ENCODE peak calls at places on chromosomes 6 and 20, in ten cellular contexts. H is endothelial cell of umbilical vein, Z is GM12864, U is neuronal stem cell, M is AG09309, W is left lung, V is BJ, F is lung, R is mammary epithelial cell, J is A549. N is an unnamed sample.

GRCh38 chr6:138107752-138108592 is 753 bp upstream of the PERP start:
- DNase-seq in U (no peak), Z (no peak), V (no peak), H (no peak), F (no peak), J (peak), R (peak), W (peak), M (no peak), N (no peak)

GRCh38 chr6:143575440-143575839 is 63.9 kb upstream of the FUCA2 start:
- DNase-seq in H (peak), J (peak), W (no peak), M (peak), Z (peak), V (no peak), F (peak), U (peak), R (peak), N (peak)

GRCh38 chr20:20150241-20150640 is 97.9 kb downstream of the CFAP61 start:
- DNase-seq in U (no peak), J (no peak), H (no peak), R (no peak), W (no peak), F (no peak), M (no peak), V (no peak), Z (no peak), N (no peak)

GRCh38 chr6:6148192-6148815 is 141.6 kb upstream of the NRN1 start:
- DNase-seq in R (no peak), U (no peak), M (no peak), H (no peak), Z (no peak), W (no peak), F (no peak), J (no peak), V (no peak), N (no peak)

GRCh38 chr6:148223424-148223842 is 119.2 kb upstream of the SASH1 start:
- DNase-seq in R (peak), W (no peak), Z (no peak), V (peak), F (no peak), J (no peak), M (no peak), U (no peak), H (peak), N (no peak)

GRCh38 chr6:99350573-99350972 is 1.1 kb upstream of the FAXC start:
- DNase-seq in Z (no peak), M (no peak), V (no peak), U (no peak), H (no peak), F (no peak), R (no peak), W (no peak), J (peak), N (no peak)

GRCh38 chr6:124870611-124871201 is 91.5 kb upstream of the RNF217 start:
- DNase-seq in R (peak), F (no peak), U (no peak), V (no peak), M (no peak), Z (no peak), W (no peak), H (peak), J (peak), N (no peak)

GRCh38 chr20:44403194-44404112 is 48.0 kb downstream of the HNF4A start:
- DNase-seq in J (no peak), W (no peak), R (no peak), F (no peak), M (no peak), V (no peak), Z (no peak), H (no peak), U (no peak), N (no peak)

GRCh38 chr6:136178749-136179148 is 71.4 kb downstream of the MTFR2 start:
- DNase-seq in Z (no peak), M (no peak), W (no peak), H (no peak), F (no peak), R (no peak), U (no peak), V (no peak), J (no peak), N (no peak)

GRCh38 chr6:28982476-28983266 is 22.4 kb downstream of the ZNF311 start:
- DNase-seq in Z (no peak), U (peak), M (no peak), W (no peak), F (no peak), J (peak), H (no peak), V (no peak), R (peak), N (no peak)

GRCh38 chr20:11041396-11041795 is 367.6 kb upstream of the JAG1 start:
- DNase-seq in F (no peak), R (peak), Z (no peak), W (no peak), U (no peak), M (no peak), V (no peak), J (no peak), H (no peak), N (no peak)

GRCh38 chr6:73542882-73543281 is 22.1 kb upstream of the EEF1A1 start:
- DNase-seq in V (no peak), M (no peak), R (no peak), J (no peak), W (no peak), H (no peak), Z (no peak), F (no peak), U (no peak), N (no peak)

GRCh38 chr20:38840894-38841470 is 35.5 kb downstream of the PPP1R16B start:
- DNase-seq in F (no peak), R (no peak), J (no peak), U (no peak), V (no peak), M (no peak), Z (no peak), W (no peak), H (no peak), N (no peak)

GRCh38 chr6:21227486-21227885 is 366.1 kb upstream of the SOX4 start:
- DNase-seq in U (no peak), J (no peak), F (no peak), V (no peak), W (no peak), R (peak), H (no peak), Z (no peak), M (no peak), N (no peak)

GRCh38 chr6:24497254-24497989 is 2.7 kb downstream of the ALDH5A1 start:
- DNase-seq in F (no peak), R (no peak), J (peak), M (no peak), W (no peak), Z (no peak), U (no peak), H (no peak), V (no peak), N (no peak)

GRCh38 chr6:151391471-151392428 is at the start of gene ZBTB2:
- DNase-seq in H (peak), U (peak), R (peak), W (peak), Z (no peak), F (peak), M (no peak), J (peak), V (peak), N (no peak)

GRCh38 chr6:46175976-46176375 is 5.2 kb upstream of the ENPP5 start:
- DNase-seq in W (no peak), M (no peak), J (no peak), H (no peak), Z (no peak), V (no peak), F (no peak), U (no peak), R (no peak), N (no peak)

GRCh38 chr20:33133616-33133941 is 34.4 kb upstream of the BPIFA2 start:
- DNase-seq in M (no peak), Z (no peak), R (no peak), J (no peak), U (no peak), F (no peak), H (no peak), V (no peak), W (no peak), N (no peak)

GRCh38 chr6:108619431-108620197 is 58.9 kb downstream of the FOXO3 start:
- DNase-seq in R (peak), F (no peak), M (no peak), W (no peak), U (no peak), V (no peak), H (peak), Z (no peak), J (no peak), N (no peak)

DNA sequence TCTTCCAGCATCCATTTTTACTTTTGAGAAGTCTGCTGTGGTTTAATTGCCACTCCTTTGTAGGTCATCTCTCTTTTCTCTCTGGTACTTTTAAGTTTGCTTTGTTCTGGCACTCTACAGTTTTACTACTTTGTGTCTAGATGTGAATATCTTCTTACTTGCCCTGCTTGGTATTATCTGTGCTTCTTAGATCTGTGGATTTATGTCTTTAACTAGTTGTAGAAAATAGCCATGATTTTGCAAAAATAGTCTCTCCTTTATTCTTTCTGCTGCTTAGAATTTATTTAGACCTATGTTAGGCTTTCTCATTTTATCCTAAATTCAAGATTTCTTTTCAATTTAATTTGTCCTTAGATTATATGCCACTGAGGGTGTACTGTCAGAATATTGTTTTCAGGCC is 5.2 kb upstream of the MAK start:
- DNase-seq in V (no peak), J (no peak), U (no peak), R (no peak), W (no peak), Z (no peak), H (no peak), M (no peak), F (no peak), N (no peak)
- H3K4me3 ChIP-seq in V (no peak), J (no peak), U (no peak), R (no peak), W (no peak), Z (no peak), H (no peak), M (no peak), F (no peak), N (no peak)

DNA sequence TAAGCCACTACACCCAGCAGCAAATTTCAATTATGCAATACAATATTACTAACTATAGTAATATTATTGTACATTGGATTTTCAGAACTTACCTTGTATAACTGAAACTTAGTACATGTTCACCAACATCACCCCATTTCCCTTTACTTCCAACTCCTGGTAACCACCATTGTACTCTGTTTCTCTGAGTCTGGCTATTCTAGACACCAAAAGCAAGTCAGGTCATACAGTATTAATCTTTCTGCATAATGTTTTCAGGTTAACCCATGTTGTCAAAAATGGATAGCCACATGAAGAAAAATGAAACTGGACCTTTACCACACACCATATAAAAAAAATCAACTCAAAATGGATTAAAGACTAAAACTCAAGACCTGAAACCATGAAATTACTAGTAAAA is 558.2 kb downstream of the MMUT start:
- DNase-seq in J (no peak), V (no peak), F (no peak), Z (no peak), U (no peak), W (no peak), H (no peak), R (no peak), M (no peak), N (no peak)
- H3K4me3 ChIP-seq in J (no peak), V (no peak), F (no peak), Z (no peak), U (no peak), W (no peak), H (no peak), R (no peak), M (no peak), N (no peak)

GRCh38 chr6:111437573-111437972 is 45.4 kb downstream of the REV3L start:
- DNase-seq in Z (no peak), F (no peak), J (no peak), U (no peak), H (no peak), W (no peak), M (no peak), V (no peak), R (no peak), N (no peak)

GRCh38 chr6:111439169-111439568 is 43.8 kb downstream of the REV3L start:
- DNase-seq in R (no peak), V (no peak), W (no peak), J (no peak), Z (no peak), F (no peak), M (no peak), U (no peak), H (no peak), N (no peak)

GRCh38 chr6:111444794-111445193 is 38.2 kb downstream of the REV3L start:
- DNase-seq in V (no peak), W (no peak), R (no peak), U (no peak), Z (no peak), F (no peak), H (no peak), J (no peak), M (no peak), N (no peak)

GRCh38 chr6:111445786-111446395 is 37.1 kb downstream of the REV3L start:
- DNase-seq in R (no peak), J (no peak), M (no peak), W (no peak), V (no peak), F (no peak), Z (no peak), U (no peak), H (peak), N (no peak)

GRCh38 chr6:111441678-111442243 is 41.3 kb downstream of the REV3L start:
- DNase-seq in J (no peak), U (no peak), R (no peak), H (no peak), W (no peak), V (no peak), F (no peak), Z (no peak), M (no peak), N (no peak)
- H3K4me3 ChIP-seq in J (no peak), U (no peak), R (no peak), H (no peak), W (no peak), V (no peak), F (no peak), Z (no peak), M (no peak), N (no peak)

DNA sequence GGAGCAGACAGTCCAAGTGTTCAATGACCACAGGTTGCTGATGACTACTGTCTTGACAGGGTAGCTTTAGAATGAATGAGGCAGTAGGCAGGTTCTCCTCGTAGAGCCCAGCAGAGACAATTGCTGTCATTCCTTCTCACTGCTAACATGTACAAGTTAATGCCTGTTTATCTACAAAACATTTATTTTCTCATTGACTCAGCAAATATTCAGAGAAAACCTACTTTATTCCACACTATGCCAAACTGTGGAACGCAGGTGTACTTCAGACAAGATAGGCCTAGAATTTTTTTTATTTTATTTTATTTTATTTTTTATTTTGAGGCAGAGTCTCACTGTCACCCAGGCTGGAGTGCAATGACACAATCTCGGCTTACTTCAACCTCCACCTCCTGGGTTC is 50.8 kb downstream of the ARHGAP18 start:
- DNase-seq in R (no peak), W (no peak), J (no peak), Z (no peak), V (no peak), M (no peak), U (no peak), F (no peak), H (no peak), N (no peak)
- H3K4me3 ChIP-seq in R (no peak), W (no peak), J (no peak), Z (no peak), V (no peak), M (no peak), U (no peak), F (no peak), H (no peak), N (no peak)

DNA sequence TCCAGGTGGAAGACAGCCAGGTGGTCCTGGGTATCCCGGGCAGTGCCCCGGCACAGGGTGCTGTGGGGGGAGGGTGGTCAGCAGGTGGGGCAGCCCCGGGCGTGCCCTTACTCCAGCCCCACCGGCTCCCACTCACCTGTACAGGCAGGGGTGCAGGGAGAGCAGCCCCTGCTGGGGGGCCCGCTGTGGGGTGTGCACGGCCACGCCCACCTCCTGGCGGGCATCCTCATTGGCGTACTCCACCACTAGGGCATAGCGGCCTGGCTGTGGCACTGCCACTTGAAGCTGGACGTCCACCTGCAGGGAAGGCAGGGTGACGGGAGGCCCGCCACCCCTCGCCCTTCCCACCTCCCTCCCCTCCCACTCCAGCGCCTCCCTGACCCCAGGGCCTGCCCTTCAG is 29.6 kb downstream of the ADRM1 start:
- DNase-seq in R (no peak), H (no peak), M (no peak), U (no peak), W (no peak), F (no peak), Z (no peak), V (no peak), J (no peak), N (no peak)
- H3K4me3 ChIP-seq in R (no peak), H (no peak), M (no peak), U (no peak), W (no peak), F (no peak), Z (no peak), V (no peak), J (no peak), N (no peak)

GRCh38 chr20:3405139-3405538 is 2.3 kb downstream of the DNAAF9 start:
- DNase-seq in J (no peak), R (peak), H (no peak), Z (no peak), V (no peak), F (no peak), U (no peak), M (no peak), W (no peak), N (no peak)
- H3K4me3 ChIP-seq in J (no peak), R (no peak), H (no peak), Z (no peak), V (no peak), F (no peak), U (no peak), M (no peak), W (no peak), N (no peak)

N was measured in NT2/D1.